ENCODE peak calls at places on chromosomes 13 and 19, in four cellular contexts. One of them, this sample, is unnamed.
A peak's percentile ranks its signal among the peaks of the same experiment; 100 is the strongest.

GRCh38 chr13:66556306-66556705 is 673.8 kb downstream of the PCDH9 start:
- DNase-seq in stimulated activated CD8-positive, alpha-beta memory T cell treated with anti-CD3 and anti-CD28 coated beads, Interleukin-2, amount 100 ng/mL, for 1 hour: no peak
- DNase-seq in HT1080: no peak
- DNase-seq in T follicular helper cell: no peak
- DNase-seq in this sample: peak; percentile 38

GRCh38 chr13:40109324-40109958 is 454.0 kb downstream of the COG6 start:
- DNase-seq in HT1080: peak; percentile 93
- DNase-seq in stimulated activated CD8-positive, alpha-beta memory T cell treated with anti-CD3 and anti-CD28 coated beads, Interleukin-2, amount 100 ng/mL, for 1 hour: no peak
- DNase-seq in T follicular helper cell: no peak
- DNase-seq in this sample: peak; percentile 98

GRCh38 chr13:54657588-54657987 is 1629.0 kb downstream of the OLFM4 start:
- DNase-seq in T follicular helper cell: no peak
- DNase-seq in stimulated activated CD8-positive, alpha-beta memory T cell treated with anti-CD3 and anti-CD28 coated beads, Interleukin-2, amount 100 ng/mL, for 1 hour: no peak
- DNase-seq in HT1080: no peak
- DNase-seq in this sample: no peak

GRCh38 chr13:30224732-30225131 is 82.6 kb downstream of the KATNAL1 start:
- DNase-seq in stimulated activated CD8-positive, alpha-beta memory T cell treated with anti-CD3 and anti-CD28 coated beads, Interleukin-2, amount 100 ng/mL, for 1 hour: no peak
- DNase-seq in T follicular helper cell: no peak
- DNase-seq in HT1080: peak; percentile 79
- DNase-seq in this sample: peak; percentile 44

GRCh38 chr13:32067149-32067961 is 35.8 kb downstream of the FRY start:
- DNase-seq in stimulated activated CD8-positive, alpha-beta memory T cell treated with anti-CD3 and anti-CD28 coated beads, Interleukin-2, amount 100 ng/mL, for 1 hour: no peak
- DNase-seq in T follicular helper cell: no peak
- DNase-seq in HT1080: no peak
- DNase-seq in this sample: no peak

GRCh38 chr19:51020988-51021651 is 1.6 kb upstream of the KLK10 start:
- DNase-seq in T follicular helper cell: no peak
- DNase-seq in HT1080: peak; percentile 59
- DNase-seq in stimulated activated CD8-positive, alpha-beta memory T cell treated with anti-CD3 and anti-CD28 coated beads, Interleukin-2, amount 100 ng/mL, for 1 hour: no peak
- DNase-seq in this sample: peak; percentile 58

GRCh38 chr19:29040291-29040690 is 172.7 kb downstream of the UQCRFS1 start:
- DNase-seq in HT1080: no peak
- DNase-seq in stimulated activated CD8-positive, alpha-beta memory T cell treated with anti-CD3 and anti-CD28 coated beads, Interleukin-2, amount 100 ng/mL, for 1 hour: no peak
- DNase-seq in T follicular helper cell: no peak
- DNase-seq in this sample: no peak

GRCh38 chr19:8340341-8341096 is 2.5 kb downstream of the KANK3 start:
- DNase-seq in stimulated activated CD8-positive, alpha-beta memory T cell treated with anti-CD3 and anti-CD28 coated beads, Interleukin-2, amount 100 ng/mL, for 1 hour: no peak
- DNase-seq in HT1080: no peak
- DNase-seq in T follicular helper cell: no peak
- DNase-seq in this sample: no peak

GRCh38 chr13:21124853-21125252 is 51.5 kb downstream of the SKA3 start:
- DNase-seq in stimulated activated CD8-positive, alpha-beta memory T cell treated with anti-CD3 and anti-CD28 coated beads, Interleukin-2, amount 100 ng/mL, for 1 hour: no peak
- DNase-seq in T follicular helper cell: no peak
- DNase-seq in HT1080: peak; percentile 72
- DNase-seq in this sample: no peak

GRCh38 chr13:109533350-109533749 is 253.0 kb downstream of the IRS2 start:
- DNase-seq in HT1080: no peak
- DNase-seq in stimulated activated CD8-positive, alpha-beta memory T cell treated with anti-CD3 and anti-CD28 coated beads, Interleukin-2, amount 100 ng/mL, for 1 hour: no peak
- DNase-seq in T follicular helper cell: no peak
- DNase-seq in this sample: no peak

GRCh38 chr19:38684862-38685665 is 37.6 kb downstream of the ACTN4 start:
- DNase-seq in stimulated activated CD8-positive, alpha-beta memory T cell treated with anti-CD3 and anti-CD28 coated beads, Interleukin-2, amount 100 ng/mL, for 1 hour: no peak
- DNase-seq in HT1080: no peak
- DNase-seq in T follicular helper cell: no peak
- DNase-seq in this sample: no peak

GRCh38 chr19:50482271-50482855 is 5.7 kb upstream of the GARIN5A start:
- DNase-seq in T follicular helper cell: no peak
- DNase-seq in HT1080: no peak
- DNase-seq in stimulated activated CD8-positive, alpha-beta memory T cell treated with anti-CD3 and anti-CD28 coated beads, Interleukin-2, amount 100 ng/mL, for 1 hour: no peak
- DNase-seq in this sample: no peak

GRCh38 chr13:109785892-109786450 is 412 bp downstream of the IRS2 start:
- DNase-seq in T follicular helper cell: no peak
- DNase-seq in stimulated activated CD8-positive, alpha-beta memory T cell treated with anti-CD3 and anti-CD28 coated beads, Interleukin-2, amount 100 ng/mL, for 1 hour: no peak
- DNase-seq in HT1080: no peak
- DNase-seq in this sample: no peak

This sample was measured in fibroblast of mammary gland.